ENCODE peak calls at places on chromosomes 4 and X, in eight cellular contexts. K is HCT116, E is endothelial cell of umbilical vein, N is GM12878, D is SK-N-SH, H is K562, Y is HepG2, J is H1. R is an unnamed sample.

GRCh38 chrX:55135171-55135570 is 46.4 kb downstream of the PAGE2 start:
- DNase-seq in K (peak; percentile 2), E (peak; percentile 59), N (no peak), D (peak; percentile 41), H (peak; percentile 52), Y (peak; percentile 39), J (peak; percentile 39), R (no peak)

GRCh38 chr4:47913858-47914218 is 545 bp downstream of the NFXL1 start:
- DNase-seq in K (no peak), E (no peak), N (no peak), D (no peak), H (peak; percentile 54), Y (peak; percentile 13), J (peak; percentile 73), R (no peak)

GRCh38 chr4:61443813-61444510 is 243.8 kb downstream of the ADGRL3 start:
- DNase-seq in K (no peak), E (no peak), N (no peak), D (no peak), H (no peak), Y (peak; percentile 7), J (no peak), R (no peak)

GRCh38 chr4:126630171-126630570 is 1002.6 kb upstream of the INTU start:
- DNase-seq in K (no peak), E (no peak), N (no peak), D (no peak), H (no peak), Y (no peak), J (no peak), R (no peak)

GRCh38 chr4:164783966-164784365 is 30.0 kb downstream of the SMIM31 start:
- DNase-seq in K (no peak), E (no peak), N (no peak), D (no peak), H (no peak), Y (no peak), J (no peak), R (no peak)

GRCh38 chr4:41400296-41400695 is 137.7 kb upstream of the LIMCH1 start:
- DNase-seq in K (no peak), E (no peak), N (no peak), D (no peak), H (no peak), Y (no peak), J (no peak), R (no peak)

GRCh38 chrX:40175416-40176255 is 77.9 kb upstream of the BCOR start:
- DNase-seq in K (no peak), E (peak; percentile 42), N (no peak), D (peak; percentile 68), H (peak; percentile 91), Y (peak; percentile 47), J (peak; percentile 56), R (no peak)

GRCh38 chrX:119728487-119728886 is 29.9 kb upstream of the SOWAHD start:
- DNase-seq in K (no peak), E (no peak), N (no peak), D (no peak), H (peak; percentile 37), Y (peak; percentile 28), J (no peak), R (no peak)

GRCh38 chr4:25160714-25161598 is 707 bp upstream of the SEPSECS start:
- DNase-seq in K (no peak), E (no peak), N (no peak), D (peak; percentile 25), H (peak; percentile 14), Y (peak; percentile 32), J (no peak), R (no peak)

GRCh38 chrX:44873415-44874270 is 655 bp downstream of the KDM6A start:
- DNase-seq in K (no peak), E (peak; percentile 30), N (no peak), D (peak; percentile 74), H (peak; percentile 59), Y (no peak), J (peak; percentile 46), R (no peak)

GRCh38 chrX:135434258-135435138 is 12.8 kb downstream of the SMIM10L2A start:
- DNase-seq in K (no peak), E (no peak), N (no peak), D (no peak), H (no peak), Y (no peak), J (no peak), R (no peak)

GRCh38 chrX:112819013-112819635 is 21.5 kb downstream of the AMOT start:
- DNase-seq in K (no peak), E (no peak), N (no peak), D (no peak), H (no peak), Y (no peak), J (no peak), R (no peak)

GRCh38 chr4:88147799-88148217 is 10.6 kb downstream of the ABCG2 start:
- DNase-seq in K (no peak), E (no peak), N (no peak), D (no peak), H (no peak), Y (peak; percentile 19), J (no peak), R (no peak)

GRCh38 chrX:22950278-22951266 is 49.2 kb upstream of the DDX53 start:
- DNase-seq in K (no peak), E (peak; percentile 58), N (no peak), D (no peak), H (peak; percentile 21), Y (no peak), J (no peak), R (peak; percentile 42)

GRCh38 chr4:2322227-2322626 is 60.3 kb upstream of the MXD4 start:
- DNase-seq in K (no peak), E (no peak), N (no peak), D (no peak), H (no peak), Y (no peak), J (no peak), R (no peak)

GRCh38 chr4:136424052-136424451 is 1108.2 kb downstream of the PCDH18 start:
- DNase-seq in K (no peak), E (no peak), N (no peak), D (peak; percentile 5), H (no peak), Y (no peak), J (no peak), R (no peak)

GRCh38 chrX:103253608-103254007 is 1.3 kb downstream of the TCEAL8 start:
- DNase-seq in K (no peak), E (peak; percentile 2), N (no peak), D (no peak), H (peak; percentile 78), Y (no peak), J (no peak), R (no peak)

GRCh38 chr4:186831574-186831973 is 107.9 kb upstream of the FAT1 start:
- DNase-seq in K (peak; percentile 57), E (no peak), N (no peak), D (no peak), H (no peak), Y (no peak), J (no peak), R (no peak)

GRCh38 chr4:145954924-145955339 is 16.3 kb upstream of the ZNF827 start:
- DNase-seq in K (peak; percentile 98), E (peak; percentile 70), N (no peak), D (no peak), H (peak; percentile 82), Y (no peak), J (no peak), R (no peak)

GRCh38 chr4:92636038-92636825 is 332.5 kb downstream of the GRID2 start:
- DNase-seq in K (no peak), E (no peak), N (no peak), D (no peak), H (no peak), Y (no peak), J (no peak), R (no peak)

GRCh38 chr4:166323250-166323649 is 450.2 kb downstream of the TLL1 start:
- DNase-seq in K (no peak), E (no peak), N (no peak), D (no peak), H (no peak), Y (no peak), J (no peak), R (no peak)

GRCh38 chr4:166315721-166316467 is 442.9 kb downstream of the TLL1 start:
- DNase-seq in K (no peak), E (no peak), N (no peak), D (no peak), H (no peak), Y (no peak), J (no peak), R (no peak)

GRCh38 chr4:166324321-166324720 is 451.3 kb downstream of the TLL1 start:
- DNase-seq in K (peak; percentile 37), E (peak; percentile 6), N (no peak), D (peak; percentile 3), H (peak; percentile 0), Y (peak; percentile 38), J (peak; percentile 63), R (no peak)

GRCh38 chr4:166318810-166319525 is 445.9 kb downstream of the TLL1 start:
- DNase-seq in K (no peak), E (no peak), N (no peak), D (no peak), H (no peak), Y (no peak), J (no peak), R (no peak)
- H3K9ac ChIP-seq in K (no peak overlapping the region), E (no peak overlapping the region), N (no peak overlapping the region), D (peak overlapping the region; percentile 27), H (no peak overlapping the region), Y (no peak overlapping the region), J (no peak overlapping the region), R (no peak overlapping the region)

DNA sequence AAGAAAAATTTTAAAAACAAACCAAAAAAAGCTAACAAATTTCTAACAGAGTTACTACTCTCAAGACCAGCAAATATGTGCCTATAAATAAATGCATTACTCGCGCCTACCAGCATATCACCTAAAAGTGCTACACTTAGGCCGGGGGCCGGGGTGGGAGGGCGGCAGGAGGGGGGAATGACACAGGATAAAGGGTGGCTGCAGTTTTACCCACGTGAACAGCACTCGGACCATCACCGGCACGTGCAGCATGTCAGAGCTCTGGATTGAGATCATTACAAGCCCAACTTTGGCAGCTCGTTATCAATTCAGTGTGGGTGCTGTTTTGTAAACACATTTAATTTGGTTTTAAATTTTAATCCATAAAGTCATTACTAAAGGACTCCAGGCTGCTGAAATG is 176.0 kb upstream of the NOCT start:
- DNase-seq in K (no peak), E (no peak), N (no peak), D (no peak), H (no peak), Y (no peak), J (no peak), R (no peak)
- TF ChIP-seq POLR2AphosphoS5 in K (no peak), E (no peak), N (no peak), D (no peak), H (no peak), Y (no peak), J (no peak), R (no peak)

DNA sequence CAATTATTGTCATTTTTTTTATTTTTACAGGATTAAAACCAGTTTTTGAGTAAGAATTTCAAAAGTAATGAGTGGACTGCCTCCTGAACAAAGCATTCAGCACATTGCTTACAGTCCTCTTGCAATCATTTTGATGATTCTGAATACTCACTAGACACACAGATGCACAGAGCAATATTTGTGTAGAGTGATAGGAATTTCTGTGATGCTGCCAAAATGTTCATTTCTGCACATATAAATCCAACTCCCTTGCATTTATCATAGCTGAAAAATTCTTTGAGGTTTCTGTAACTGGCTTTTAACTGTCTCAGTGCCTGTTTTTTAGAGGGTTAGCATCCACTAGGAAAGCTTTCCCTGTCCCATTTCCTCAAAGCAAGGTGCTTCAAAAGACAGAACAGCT is 234.7 kb upstream of the SLIT2 start:
- DNase-seq in K (no peak), E (no peak), N (no peak), D (no peak), H (no peak), Y (no peak), J (no peak), R (no peak)
- H3K9ac ChIP-seq in K (no peak overlapping the region), E (no peak overlapping the region), N (no peak overlapping the region), D (peak overlapping the region; percentile 49), H (no peak overlapping the region), Y (no peak overlapping the region), J (no peak overlapping the region), R (no peak overlapping the region)

GRCh38 chr4:185112104-185112503 is 31.0 kb upstream of the SLC25A4 start:
- DNase-seq in K (peak; percentile 97), E (peak; percentile 95), N (no peak), D (no peak), H (peak; percentile 65), Y (peak; percentile 31), J (peak; percentile 23), R (no peak)
- TF ChIP-seq POLR2AphosphoS5 in K (peak; percentile 70), E (peak; percentile 65), N (no peak), D (peak; percentile 37), H (no peak), Y (no peak), J (no peak), R (no peak)

R was measured in SK-N-MC.